ENCODE peak calls at places on chromosomes 1 and 21, in seven cellular contexts. D is endothelial cell, V is left lung, A is sigmoid colon, K is psoas muscle, W is kidney epithelial cell, U is body of pancreas. R is an unnamed sample.
A peak's percentile ranks its signal among the peaks of the same experiment; 100 is the strongest.

GRCh38 chr1:53197301-53198205 is 929 bp downstream of the CPT2 start:
- DNase-seq in V (no peak), K (no peak), D (no peak), A (peak; percentile 58), W (no peak), U (no peak), R (no peak)

GRCh38 chr1:64476251-64476952 is 6.5 kb downstream of the CACHD1 start:
- DNase-seq in A (no peak), V (no peak), D (no peak), U (no peak), W (no peak), K (no peak), R (peak; percentile 44)

GRCh38 chr21:38937286-38937790 is 131.6 kb downstream of the ETS2 start:
- DNase-seq in A (no peak), D (no peak), K (no peak), W (no peak), V (no peak), U (no peak), R (no peak)

GRCh38 chr1:150387200-150387599 is 23.3 kb downstream of the RPRD2 start:
- DNase-seq in V (no peak), D (no peak), W (no peak), U (no peak), A (no peak), K (no peak), R (no peak)

GRCh38 chr1:180182721-180183311 is 28.1 kb downstream of the QSOX1 start:
- DNase-seq in A (peak; percentile 55), W (no peak), V (no peak), U (peak; percentile 2), D (no peak), K (no peak), R (no peak)

GRCh38 chr1:211648336-211648735 is 27.1 kb downstream of the NEK2 start:
- DNase-seq in A (no peak), K (no peak), U (peak; percentile 74), W (peak; percentile 56), V (no peak), D (no peak), R (no peak)

GRCh38 chr1:58500036-58500435 is 46.5 kb downstream of the OMA1 start:
- DNase-seq in A (no peak), U (no peak), V (no peak), W (no peak), D (no peak), K (no peak), R (no peak)

GRCh38 chr21:44701023-44701400 is 4.0 kb downstream of the KRTAP10-12 start:
- DNase-seq in D (no peak), K (no peak), W (no peak), V (no peak), U (no peak), A (no peak), R (no peak)

GRCh38 chr1:39089811-39090519 is 63.8 kb downstream of the NDUFS5 start:
- DNase-seq in V (no peak), A (no peak), W (no peak), D (no peak), K (no peak), U (no peak), R (no peak)

GRCh38 chr1:38613996-38614395 is 245.6 kb downstream of the RRAGC start:
- DNase-seq in U (no peak), D (no peak), W (no peak), V (no peak), K (no peak), A (no peak), R (no peak)

GRCh38 chr1:56578963-56579875 is at the start of gene PLPP3:
- DNase-seq in A (peak; percentile 95), W (peak; percentile 53), U (peak; percentile 90), K (peak; percentile 83), V (peak; percentile 95), D (peak; percentile 73), R (peak; percentile 99)

GRCh38 chr1:190320952-190321351 is 156.7 kb downstream of the BRINP3 start:
- DNase-seq in V (no peak), D (peak; percentile 12), A (no peak), W (peak; percentile 2), K (no peak), U (no peak), R (no peak)

GRCh38 chr1:156641761-156642264 is at the start of gene BCAN:
- DNase-seq in W (no peak), K (peak; percentile 33), U (no peak), A (peak; percentile 75), D (peak; percentile 38), V (no peak), R (no peak)

GRCh38 chr1:25148673-25149300 is 83.5 kb downstream of the SYF2 start:
- DNase-seq in K (no peak), D (peak; percentile 22), U (no peak), W (no peak), V (no peak), A (no peak), R (no peak)

GRCh38 chr1:59767119-59767518 is 47.6 kb upstream of the HOOK1 start:
- DNase-seq in D (no peak), W (no peak), U (no peak), K (no peak), A (no peak), V (no peak), R (no peak)

GRCh38 chr1:224211262-224211962 is 28.4 kb downstream of the DEGS1 start:
- DNase-seq in V (no peak), U (peak; percentile 57), K (no peak), W (no peak), D (no peak), A (peak; percentile 48), R (no peak)

GRCh38 chr1:52240592-52240991 is 98.7 kb downstream of the ZFYVE9 start:
- DNase-seq in U (no peak), V (no peak), K (no peak), W (no peak), A (no peak), D (no peak), R (no peak)

GRCh38 chr1:21670059-21670881 is 1.1 kb upstream of the RAP1GAP start:
- DNase-seq in U (no peak), K (no peak), W (no peak), D (no peak), A (peak; percentile 52), V (no peak), R (no peak)

GRCh38 chr1:25505706-25506385 is 37.6 kb upstream of the LDLRAP1 start:
- DNase-seq in W (no peak), K (no peak), V (no peak), A (peak; percentile 32), U (no peak), D (no peak), R (no peak)

GRCh38 chr1:156692958-156693857 is 12.2 kb downstream of the CRABP2 start:
- DNase-seq in V (peak; percentile 47), U (peak; percentile 83), D (no peak), W (no peak), A (no peak), K (no peak), R (no peak)

DNA sequence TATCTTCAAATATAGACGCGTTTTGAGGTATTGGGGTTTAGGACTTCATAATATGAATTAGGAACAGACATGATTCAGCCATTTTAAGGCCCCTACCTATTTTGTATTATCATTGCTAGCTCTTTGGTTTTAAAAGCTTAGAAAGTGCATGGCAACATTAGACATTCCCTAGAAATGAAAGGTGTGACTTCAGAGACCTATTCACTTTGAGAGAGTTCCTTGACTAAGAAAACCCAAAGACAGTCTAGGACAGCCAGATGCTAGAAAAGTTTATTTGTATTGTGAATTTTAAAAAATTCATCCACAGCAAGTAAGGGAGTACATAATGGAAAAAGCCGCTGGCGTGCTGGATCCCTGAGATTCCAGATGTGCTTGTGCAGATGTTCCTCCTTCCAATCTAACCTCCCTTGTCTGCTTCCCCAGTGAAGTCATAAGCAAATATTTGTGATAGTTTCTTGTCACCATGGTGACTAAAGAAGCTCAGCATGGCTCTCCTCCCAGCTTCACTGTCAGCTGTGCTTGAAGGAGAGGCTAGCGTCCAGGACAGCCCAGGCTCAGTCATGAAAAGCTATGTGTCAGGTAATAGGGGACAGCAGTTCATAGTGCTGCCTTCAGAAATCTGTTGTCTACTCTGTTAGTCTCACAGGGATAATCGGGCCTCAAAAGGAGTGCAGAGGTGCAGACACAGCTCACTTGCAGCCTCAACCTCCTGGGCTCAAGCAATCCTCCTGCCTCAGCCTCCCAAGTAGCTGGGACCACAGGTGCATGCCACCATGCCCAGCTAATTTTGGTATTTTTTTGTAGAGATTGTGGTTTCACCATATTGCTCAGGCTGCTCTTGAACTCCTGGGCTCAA is 34.8 kb downstream of the KPNA6 start:
- DNase-seq in U (peak; percentile 43), A (peak; percentile 80), D (peak; percentile 5), W (peak; percentile 56), V (no peak), K (peak; percentile 51), R (peak; percentile 62)
- TF ChIP-seq CTCF in U (no peak), A (no peak), D (no peak), W (no peak), V (no peak), K (no peak), R (no peak)

GRCh38 chr1:233710031-233710430 is 96.1 kb downstream of the KCNK1 start:
- DNase-seq in V (no peak), U (no peak), W (no peak), D (no peak), A (no peak), K (no peak), R (no peak)
- TF ChIP-seq CTCF in V (no peak), U (no peak), W (no peak), D (no peak), A (no peak), K (no peak), R (no peak)

GRCh38 chr1:10686404-10687040 is 109.9 kb downstream of the CASZ1 start:
- DNase-seq in U (peak; percentile 58), V (no peak), W (peak; percentile 83), K (no peak), A (no peak), D (no peak), R (no peak)
- TF ChIP-seq CTCF in U (peak; percentile 23), V (no peak), W (peak; percentile 14), K (no peak), A (no peak), D (no peak), R (no peak)

GRCh38 chr1:228321895-228322294 is 84.7 kb downstream of the TRIM11 start:
- DNase-seq in K (no peak), U (no peak), W (no peak), A (no peak), D (no peak), V (no peak), R (no peak)

GRCh38 chr1:228321478-228321877 is 85.2 kb downstream of the TRIM11 start:
- DNase-seq in D (no peak), W (no peak), A (no peak), K (no peak), U (no peak), V (no peak), R (no peak)

GRCh38 chr1:228320394-228320793 is 86.2 kb downstream of the TRIM11 start:
- DNase-seq in V (no peak), U (no peak), W (no peak), K (no peak), A (no peak), D (no peak), R (no peak)

GRCh38 chr1:228325267-228325666 is 81.4 kb downstream of the TRIM11 start:
- DNase-seq in U (no peak), D (no peak), W (no peak), A (no peak), K (no peak), V (no peak), R (no peak)

DNA sequence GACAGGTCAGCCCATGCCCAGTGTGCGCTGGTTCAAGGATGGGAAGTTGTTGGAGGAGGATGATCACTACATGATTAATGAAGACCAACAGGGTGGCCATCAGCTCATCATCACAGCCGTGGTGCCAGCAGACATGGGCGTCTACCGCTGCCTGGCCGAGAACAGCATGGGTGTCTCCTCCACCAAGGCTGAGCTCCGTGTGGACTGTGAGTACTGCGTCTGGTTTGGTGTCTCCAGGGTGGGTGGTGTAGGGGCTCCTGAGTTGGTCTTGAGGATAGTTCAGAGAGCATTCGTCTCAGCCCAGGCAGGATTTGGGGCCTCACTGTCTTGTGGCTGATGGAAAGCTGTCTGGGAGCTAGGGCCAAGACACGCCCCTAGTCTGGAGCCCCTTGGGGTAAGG is 83.2 kb downstream of the TRIM11 start:
- DNase-seq in W (no peak), U (no peak), D (no peak), A (peak; percentile 56), K (no peak), V (no peak), R (no peak)
- TF ChIP-seq CTCF in W (no peak), U (no peak), D (no peak), A (no peak), K (no peak), V (no peak), R (no peak)